ENCODE peak calls at places on chromosomes 2 and 18, in seven cellular contexts. One of them, this sample, is unnamed.

GRCh38 chr18:24228661-24229053 is 89.8 kb downstream of the CABYR start:
- DNase-seq in left ventricle myocardium inferior: no peak
- DNase-seq in CD8-positive, alpha-beta T cell: no peak
- DNase-seq in epithelial cell of prostate: no peak
- DNase-seq in spleen: no peak
- DNase-seq in hepatocyte: no peak
- DNase-seq in cardiac muscle cell: no peak
- DNase-seq in this sample: no peak

GRCh38 chr2:158667969-158668368 is 127.1 kb upstream of the DAPL1 start:
- DNase-seq in epithelial cell of prostate: no peak
- DNase-seq in CD8-positive, alpha-beta T cell: no peak
- DNase-seq in cardiac muscle cell: no peak
- DNase-seq in hepatocyte: no peak
- DNase-seq in spleen: no peak
- DNase-seq in left ventricle myocardium inferior: no peak
- DNase-seq in this sample: no peak

GRCh38 chr18:39796413-39796812 is 2158.6 kb upstream of the PIK3C3 start:
- DNase-seq in CD8-positive, alpha-beta T cell: no peak
- DNase-seq in cardiac muscle cell: no peak
- DNase-seq in hepatocyte: peak
- DNase-seq in left ventricle myocardium inferior: no peak
- DNase-seq in epithelial cell of prostate: no peak
- DNase-seq in spleen: no peak
- DNase-seq in this sample: no peak

GRCh38 chr18:9874730-9875129 is 11.0 kb upstream of the TXNDC2 start:
- DNase-seq in spleen: no peak
- DNase-seq in hepatocyte: no peak
- DNase-seq in epithelial cell of prostate: no peak
- DNase-seq in CD8-positive, alpha-beta T cell: no peak
- DNase-seq in cardiac muscle cell: no peak
- DNase-seq in left ventricle myocardium inferior: no peak
- DNase-seq in this sample: no peak

GRCh38 chr2:136126527-136126926 is 8.6 kb upstream of the CXCR4 start:
- DNase-seq in CD8-positive, alpha-beta T cell: no peak
- DNase-seq in cardiac muscle cell: no peak
- DNase-seq in epithelial cell of prostate: no peak
- DNase-seq in left ventricle myocardium inferior: no peak
- DNase-seq in hepatocyte: no peak
- DNase-seq in spleen: no peak
- DNase-seq in this sample: no peak

GRCh38 chr2:223549215-223549614 is 52.9 kb downstream of the SCG2 start:
- DNase-seq in left ventricle myocardium inferior: no peak
- DNase-seq in hepatocyte: peak
- DNase-seq in cardiac muscle cell: no peak
- DNase-seq in epithelial cell of prostate: peak
- DNase-seq in CD8-positive, alpha-beta T cell: no peak
- DNase-seq in spleen: no peak
- DNase-seq in this sample: no peak

GRCh38 chr2:234495076-234495800 is 1.6 kb downstream of the ARL4C start:
- DNase-seq in hepatocyte: peak
- DNase-seq in cardiac muscle cell: no peak
- DNase-seq in CD8-positive, alpha-beta T cell: no peak
- DNase-seq in left ventricle myocardium inferior: no peak
- DNase-seq in spleen: peak
- DNase-seq in epithelial cell of prostate: no peak
- DNase-seq in this sample: no peak

GRCh38 chr2:86037795-86038192 is 67.9 kb downstream of the POLR1A start:
- DNase-seq in epithelial cell of prostate: no peak
- DNase-seq in cardiac muscle cell: no peak
- DNase-seq in left ventricle myocardium inferior: no peak
- DNase-seq in hepatocyte: no peak
- DNase-seq in CD8-positive, alpha-beta T cell: no peak
- DNase-seq in spleen: peak
- DNase-seq in this sample: no peak

GRCh38 chr2:27509326-27509725 is 12.7 kb downstream of the GCKR start:
- DNase-seq in epithelial cell of prostate: no peak
- DNase-seq in spleen: no peak
- DNase-seq in CD8-positive, alpha-beta T cell: no peak
- DNase-seq in left ventricle myocardium inferior: no peak
- DNase-seq in cardiac muscle cell: no peak
- DNase-seq in hepatocyte: no peak
- DNase-seq in this sample: peak

GRCh38 chr18:23565916-23566547 is 20.3 kb downstream of the NPC1 start:
- DNase-seq in CD8-positive, alpha-beta T cell: no peak
- DNase-seq in spleen: no peak
- DNase-seq in epithelial cell of prostate: no peak
- DNase-seq in hepatocyte: no peak
- DNase-seq in left ventricle myocardium inferior: no peak
- DNase-seq in cardiac muscle cell: no peak
- DNase-seq in this sample: no peak

GRCh38 chr18:74896390-74896991 is 298.8 kb downstream of the ZNF407 start:
- DNase-seq in epithelial cell of prostate: no peak
- DNase-seq in hepatocyte: peak
- DNase-seq in cardiac muscle cell: peak
- DNase-seq in spleen: no peak
- DNase-seq in left ventricle myocardium inferior: no peak
- DNase-seq in CD8-positive, alpha-beta T cell: peak
- DNase-seq in this sample: peak

DNA sequence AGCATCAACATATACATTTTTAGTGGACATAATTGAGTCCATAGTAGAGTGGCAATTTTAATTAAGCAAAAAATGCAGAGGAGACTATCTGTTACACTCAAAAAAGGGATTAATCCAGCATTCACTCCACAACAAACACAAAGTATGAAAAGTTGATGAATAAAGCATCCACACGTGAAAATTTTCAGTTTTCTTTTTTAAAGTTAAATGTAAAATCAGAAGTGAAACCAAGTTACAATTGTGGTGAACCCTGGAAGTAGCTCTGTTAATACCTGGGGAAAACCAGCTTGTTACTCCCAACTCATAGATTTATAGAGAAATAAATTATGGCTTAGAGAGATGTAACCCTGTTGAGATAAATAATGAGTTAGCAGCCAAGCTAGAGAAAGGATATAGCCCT is 807.8 kb downstream of the TRIB2 start:
- DNase-seq in CD8-positive, alpha-beta T cell: no peak
- DNase-seq in hepatocyte: no peak
- DNase-seq in epithelial cell of prostate: no peak
- DNase-seq in cardiac muscle cell: no peak
- DNase-seq in spleen: no peak
- DNase-seq in left ventricle myocardium inferior: no peak
- DNase-seq in this sample: no peak
- H3K27ac ChIP-seq in CD8-positive, alpha-beta T cell: no peak
- H3K27ac ChIP-seq in hepatocyte: no peak
- H3K27ac ChIP-seq in epithelial cell of prostate: no peak
- H3K27ac ChIP-seq in cardiac muscle cell: no peak
- H3K27ac ChIP-seq in spleen: no peak
- H3K27ac ChIP-seq in left ventricle myocardium inferior: no peak
- H3K27ac ChIP-seq in this sample: no peak

DNA sequence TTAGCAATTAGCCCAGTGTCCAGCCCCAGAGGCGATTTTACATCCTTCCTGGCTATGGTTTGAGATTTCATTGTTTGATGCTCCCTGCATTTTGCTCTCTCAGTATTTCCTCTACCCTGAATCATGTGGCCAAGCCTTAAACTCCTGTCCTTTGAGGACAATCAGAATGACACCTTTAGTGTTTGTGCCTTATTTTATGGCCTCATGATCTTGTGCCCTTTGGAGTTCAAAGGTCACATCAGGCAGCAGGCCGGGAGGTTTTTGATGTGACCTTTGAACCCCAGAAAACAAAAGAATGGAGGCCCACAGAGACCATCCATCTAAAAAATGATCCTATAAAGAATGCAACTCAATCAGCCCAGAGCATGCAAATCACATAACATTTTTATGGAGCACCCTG is 52.6 kb downstream of the FECH start:
- DNase-seq in hepatocyte: no peak
- DNase-seq in CD8-positive, alpha-beta T cell: no peak
- DNase-seq in epithelial cell of prostate: no peak
- DNase-seq in left ventricle myocardium inferior: no peak
- DNase-seq in cardiac muscle cell: no peak
- DNase-seq in spleen: no peak
- DNase-seq in this sample: no peak
- H3K27ac ChIP-seq in hepatocyte: peak
- H3K27ac ChIP-seq in CD8-positive, alpha-beta T cell: no peak
- H3K27ac ChIP-seq in epithelial cell of prostate: no peak
- H3K27ac ChIP-seq in left ventricle myocardium inferior: no peak
- H3K27ac ChIP-seq in cardiac muscle cell: peak
- H3K27ac ChIP-seq in spleen: peak
- H3K27ac ChIP-seq in this sample: no peak

DNA sequence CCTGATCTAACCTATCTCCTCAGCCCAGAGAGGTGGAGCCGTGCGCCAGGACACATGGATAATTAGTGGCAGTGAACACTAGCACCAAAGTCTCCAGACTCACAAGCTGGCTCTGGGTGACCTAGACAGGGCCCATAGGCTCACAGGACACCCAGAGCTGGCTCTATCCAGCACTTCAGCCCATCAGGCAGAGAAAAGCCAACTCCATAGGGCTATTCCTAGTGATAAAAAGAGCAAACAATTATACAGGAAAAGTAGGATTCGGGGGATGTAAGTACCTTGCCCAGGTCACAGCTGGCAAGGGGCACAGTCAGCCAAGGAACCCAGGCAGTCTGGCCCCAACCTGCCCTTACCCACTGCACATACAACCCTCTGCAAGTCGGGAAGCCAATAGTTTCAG is 178.6 kb downstream of the TNS1 start:
- DNase-seq in CD8-positive, alpha-beta T cell: no peak
- DNase-seq in cardiac muscle cell: peak
- DNase-seq in left ventricle myocardium inferior: peak
- DNase-seq in hepatocyte: no peak
- DNase-seq in epithelial cell of prostate: no peak
- DNase-seq in spleen: no peak
- DNase-seq in this sample: no peak
- H3K27ac ChIP-seq in CD8-positive, alpha-beta T cell: no peak
- H3K27ac ChIP-seq in cardiac muscle cell: no peak
- H3K27ac ChIP-seq in left ventricle myocardium inferior: peak
- H3K27ac ChIP-seq in hepatocyte: no peak
- H3K27ac ChIP-seq in epithelial cell of prostate: no peak
- H3K27ac ChIP-seq in spleen: no peak
- H3K27ac ChIP-seq in this sample: peak

GRCh38 chr2:205702576-205702975 is 20.3 kb downstream of the NRP2 start:
- DNase-seq in spleen: no peak
- DNase-seq in hepatocyte: no peak
- DNase-seq in CD8-positive, alpha-beta T cell: no peak
- DNase-seq in epithelial cell of prostate: no peak
- DNase-seq in left ventricle myocardium inferior: no peak
- DNase-seq in cardiac muscle cell: no peak
- DNase-seq in this sample: no peak
- H3K27ac ChIP-seq in spleen: no peak
- H3K27ac ChIP-seq in hepatocyte: no peak
- H3K27ac ChIP-seq in CD8-positive, alpha-beta T cell: no peak
- H3K27ac ChIP-seq in epithelial cell of prostate: peak
- H3K27ac ChIP-seq in left ventricle myocardium inferior: peak
- H3K27ac ChIP-seq in cardiac muscle cell: no peak
- H3K27ac ChIP-seq in this sample: peak

DNA sequence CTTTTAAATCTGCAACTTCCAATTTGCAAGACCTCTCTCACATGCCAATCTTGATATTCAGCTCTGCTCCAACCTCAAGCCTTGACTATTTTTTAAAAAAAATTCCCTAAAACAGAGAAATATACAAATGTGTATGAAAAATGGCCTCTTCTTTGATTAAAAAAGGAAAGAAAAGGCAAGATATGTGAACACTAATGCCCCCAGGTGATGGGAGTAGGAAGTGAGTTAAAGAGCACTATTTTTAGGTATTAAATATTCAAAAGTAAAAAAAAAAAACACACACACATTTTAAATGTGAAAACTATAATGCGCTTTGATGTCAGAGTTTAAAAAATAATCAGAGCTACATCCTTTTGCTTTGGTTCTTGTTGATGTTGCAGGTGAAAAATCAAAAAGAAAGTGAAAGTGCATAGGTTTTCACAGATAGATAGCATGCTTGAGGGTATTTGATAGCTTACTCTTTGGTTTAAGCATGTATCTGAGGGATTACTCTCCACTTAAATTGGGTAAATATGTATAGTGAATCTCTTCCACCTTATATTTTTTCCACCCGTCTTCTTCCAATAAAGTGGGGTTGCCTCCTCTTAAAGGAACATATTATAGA is 406.0 kb upstream of the POU3F3 start:
- DNase-seq in spleen: no peak
- DNase-seq in epithelial cell of prostate: no peak
- DNase-seq in left ventricle myocardium inferior: no peak
- DNase-seq in hepatocyte: no peak
- DNase-seq in CD8-positive, alpha-beta T cell: no peak
- DNase-seq in cardiac muscle cell: no peak
- DNase-seq in this sample: no peak
- H3K27ac ChIP-seq in spleen: no peak
- H3K27ac ChIP-seq in epithelial cell of prostate: no peak
- H3K27ac ChIP-seq in left ventricle myocardium inferior: peak
- H3K27ac ChIP-seq in hepatocyte: no peak
- H3K27ac ChIP-seq in CD8-positive, alpha-beta T cell: no peak
- H3K27ac ChIP-seq in cardiac muscle cell: no peak
- H3K27ac ChIP-seq in this sample: no peak

GRCh38 chr2:80530442-80531064 is 226.0 kb upstream of the LRRTM1 start:
- DNase-seq in CD8-positive, alpha-beta T cell: no peak
- DNase-seq in spleen: no peak
- DNase-seq in left ventricle myocardium inferior: no peak
- DNase-seq in hepatocyte: no peak
- DNase-seq in cardiac muscle cell: no peak
- DNase-seq in epithelial cell of prostate: no peak
- DNase-seq in this sample: no peak

GRCh38 chr2:80527119-80527518 is 222.6 kb upstream of the LRRTM1 start:
- DNase-seq in cardiac muscle cell: no peak
- DNase-seq in left ventricle myocardium inferior: no peak
- DNase-seq in spleen: no peak
- DNase-seq in epithelial cell of prostate: no peak
- DNase-seq in CD8-positive, alpha-beta T cell: no peak
- DNase-seq in hepatocyte: no peak
- DNase-seq in this sample: no peak

GRCh38 chr2:80529466-80530165 is 225.1 kb upstream of the LRRTM1 start:
- DNase-seq in spleen: no peak
- DNase-seq in hepatocyte: no peak
- DNase-seq in cardiac muscle cell: no peak
- DNase-seq in left ventricle myocardium inferior: no peak
- DNase-seq in CD8-positive, alpha-beta T cell: no peak
- DNase-seq in epithelial cell of prostate: no peak
- DNase-seq in this sample: no peak

GRCh38 chr2:80519699-80520291 is 215.2 kb upstream of the LRRTM1 start:
- DNase-seq in left ventricle myocardium inferior: no peak
- DNase-seq in epithelial cell of prostate: no peak
- DNase-seq in CD8-positive, alpha-beta T cell: no peak
- DNase-seq in cardiac muscle cell: no peak
- DNase-seq in hepatocyte: no peak
- DNase-seq in spleen: no peak
- DNase-seq in this sample: no peak

GRCh38 chr2:80525152-80525551 is 220.6 kb upstream of the LRRTM1 start:
- DNase-seq in hepatocyte: no peak
- DNase-seq in spleen: no peak
- DNase-seq in cardiac muscle cell: no peak
- DNase-seq in CD8-positive, alpha-beta T cell: no peak
- DNase-seq in left ventricle myocardium inferior: no peak
- DNase-seq in epithelial cell of prostate: no peak
- DNase-seq in this sample: no peak
- H3K27ac ChIP-seq in hepatocyte: no peak
- H3K27ac ChIP-seq in spleen: no peak
- H3K27ac ChIP-seq in cardiac muscle cell: no peak
- H3K27ac ChIP-seq in CD8-positive, alpha-beta T cell: no peak
- H3K27ac ChIP-seq in left ventricle myocardium inferior: no peak
- H3K27ac ChIP-seq in epithelial cell of prostate: no peak
- H3K27ac ChIP-seq in this sample: no peak